ENCODE peak calls at places on chromosomes 4 and X, in ten cellular contexts. L is AG08395; W is D341Med; M is endothelial cell; N is Right ventricle myocardium superior; Q is stimulated activated CD4-positive, alpha-beta T cell treated with anti-CD3 and anti-CD28 coated beads, Interleukin-15, amount 100 ng/mL, for 1 hour; J is substantia nigra; G is DMS153; E is activated T-cell treated with anti-CD3 and anti-CD28 coated beads, Interleukin-2, amount 50 U/mL, for 4 hours; F is putamen. B is an unnamed sample.

GRCh38 chr4:73776363-73776762 is 36.0 kb downstream of the CXCL8 start:
- DNase-seq in Q (no peak), L (peak), G (peak), E (no peak), W (no peak), F (peak), M (no peak), N (no peak), J (no peak), B (no peak)

GRCh38 chrX:104309169-104309568 is 54.4 kb upstream of the ESX1 start:
- DNase-seq in M (no peak), Q (no peak), L (no peak), G (no peak), F (no peak), E (no peak), N (no peak), W (peak), J (no peak), B (no peak)

GRCh38 chrX:66638591-66639500 is at the start of gene EDA2R:
- DNase-seq in G (peak), W (peak), F (peak), N (no peak), Q (no peak), M (peak), J (no peak), E (peak), L (peak), B (peak)

GRCh38 chrX:129984196-129984962 is 1.9 kb downstream of the BCORL1 start:
- DNase-seq in M (peak), N (peak), F (no peak), E (peak), G (no peak), Q (no peak), W (peak), J (no peak), L (no peak), B (peak)

GRCh38 chrX:118736394-118737010 is 9.1 kb downstream of the IL13RA1 start:
- DNase-seq in M (no peak), Q (no peak), G (no peak), F (no peak), W (no peak), J (no peak), N (no peak), L (no peak), E (no peak), B (no peak)

GRCh38 chr4:144355809-144356757 is 215.6 kb upstream of the GYPA start:
- DNase-seq in N (no peak), M (peak), J (no peak), G (no peak), L (peak), E (no peak), Q (no peak), F (no peak), W (peak), B (peak)

GRCh38 chr4:1082215-1083182 is 30.9 kb downstream of the RNF212 start:
- DNase-seq in N (peak), J (no peak), L (peak), M (no peak), F (no peak), E (no peak), W (peak), G (peak), Q (no peak), B (no peak)

GRCh38 chrX:129472116-129472515 is 51.2 kb downstream of the SMARCA1 start:
- DNase-seq in N (no peak), L (peak), F (no peak), Q (no peak), M (no peak), E (no peak), J (no peak), W (no peak), G (peak), B (no peak)

B was measured in WTC11.